ENCODE peak calls at places on chromosomes 1 and 21, in nine cellular contexts. G is AG04449, F is AG09309, O is MM.1S, B is fibroblast of lung, I is fibroblast of the aortic adventitia, V is sigmoid colon, W is pancreas, Y is GM12878. H is an unnamed sample.

GRCh38 chr1:35442737-35443136 is 114.5 kb downstream of the KIAA0319L start:
- DNase-seq in O (no peak), V (no peak), W (no peak), G (no peak), Y (no peak), F (no peak), B (no peak), I (no peak), H (no peak)

GRCh38 chr1:219265026-219265515 is 91.4 kb downstream of the LYPLAL1 start:
- DNase-seq in I (peak), G (no peak), O (no peak), B (no peak), F (no peak), V (no peak), W (no peak), Y (no peak), H (no peak)

GRCh38 chr1:46595127-46595526 is 8.9 kb downstream of the MKNK1 start:
- DNase-seq in F (no peak), O (no peak), G (no peak), V (peak), W (peak), Y (no peak), B (no peak), I (peak), H (no peak)

GRCh38 chr21:26115346-26115745 is 55.2 kb downstream of the APP start:
- DNase-seq in O (no peak), I (no peak), G (no peak), F (no peak), W (no peak), V (no peak), Y (no peak), B (no peak), H (peak)

GRCh38 chr1:67908260-67908936 is 75.1 kb upstream of the GNG12 start:
- DNase-seq in F (no peak), I (no peak), Y (no peak), G (no peak), V (no peak), O (no peak), W (no peak), B (no peak), H (no peak)

GRCh38 chr1:21262282-21263051 is 27.8 kb downstream of the ECE1 start:
- DNase-seq in I (peak), F (peak), V (peak), Y (no peak), O (no peak), W (peak), B (peak), G (no peak), H (peak)

GRCh38 chr1:235545294-235545930 is 41.2 kb upstream of the B3GALNT2 start:
- DNase-seq in B (no peak), I (no peak), V (no peak), G (no peak), F (no peak), O (no peak), W (no peak), Y (no peak), H (no peak)

GRCh38 chr1:220787069-220787614 is 429 bp downstream of the MTARC1 start:
- DNase-seq in V (peak), B (no peak), Y (no peak), I (no peak), G (no peak), F (no peak), W (peak), O (peak), H (no peak)

GRCh38 chr21:42652527-42653491 is 612 bp upstream of the PDE9A start:
- DNase-seq in Y (no peak), F (no peak), I (no peak), W (peak), V (peak), B (peak), O (no peak), G (no peak), H (peak)

GRCh38 chr1:217095050-217095622 is 371.9 kb upstream of the ESRRG start:
- DNase-seq in W (no peak), Y (no peak), I (no peak), G (no peak), B (no peak), F (no peak), V (no peak), O (no peak), H (no peak)

GRCh38 chr1:151516031-151516511 is 4.9 kb downstream of the CGN start:
- DNase-seq in G (no peak), B (no peak), V (no peak), O (no peak), Y (no peak), W (no peak), F (no peak), I (no peak), H (no peak)

GRCh38 chr1:1683104-1683905 is 9.3 kb downstream of the SLC35E2B start:
- DNase-seq in F (no peak), Y (no peak), V (no peak), O (no peak), B (no peak), G (no peak), W (no peak), I (no peak), H (no peak)

GRCh38 chr1:247681288-247681897 is 1.9 kb upstream of the OR13G1 start:
- DNase-seq in G (no peak), I (peak), O (peak), F (no peak), W (peak), B (peak), Y (no peak), V (no peak), H (peak)

GRCh38 chr1:148362141-148362929 is 120.8 kb downstream of the PPIAL4G start:
- DNase-seq in G (no peak), Y (peak), O (no peak), B (no peak), W (no peak), V (no peak), I (no peak), F (no peak), H (peak)

GRCh38 chr1:195954848-195955247 is 653.4 kb downstream of the KCNT2 start:
- DNase-seq in W (no peak), V (no peak), F (no peak), O (no peak), Y (no peak), G (no peak), I (no peak), B (peak), H (no peak)

GRCh38 chr21:42313501-42313969 is 1.7 kb downstream of the TFF3 start:
- DNase-seq in F (no peak), Y (no peak), V (no peak), O (peak), W (no peak), I (no peak), B (no peak), G (no peak), H (no peak)

GRCh38 chr1:167165948-167166702 is 54.6 kb upstream of the POU2F1 start:
- DNase-seq in O (no peak), F (no peak), I (no peak), V (no peak), G (no peak), Y (no peak), W (no peak), B (peak), H (no peak)

GRCh38 chr1:165580931-165581871 is 37.4 kb downstream of the LRRC52 start:
- DNase-seq in B (no peak), W (no peak), I (no peak), G (peak), F (no peak), V (no peak), Y (no peak), O (no peak), H (peak)

GRCh38 chr1:163875214-163875926 is 553.6 kb downstream of the NUF2 start:
- DNase-seq in V (peak), Y (no peak), B (peak), G (peak), I (peak), F (peak), O (no peak), W (no peak), H (peak)

GRCh38 chr1:114755006-114755936 is 2.5 kb downstream of the CSDE1 start:
- DNase-seq in Y (no peak), B (no peak), F (no peak), W (no peak), O (peak), I (no peak), V (no peak), G (no peak), H (no peak)

GRCh38 chr21:45424854-45425795 is 20.2 kb downstream of the COL18A1 start:
- DNase-seq in Y (no peak), I (no peak), V (no peak), O (no peak), F (no peak), W (no peak), G (no peak), B (no peak), H (no peak)

GRCh38 chr1:220926146-220926545 is 46.9 kb downstream of the HLX start:
- DNase-seq in O (no peak), G (no peak), W (no peak), F (peak), Y (no peak), V (no peak), B (peak), I (peak), H (peak)

GRCh38 chr1:66446261-66447001 is 87.5 kb upstream of the SGIP1 start:
- DNase-seq in B (peak), O (peak), F (peak), I (peak), Y (peak), G (peak), W (no peak), V (no peak), H (peak)
- TF ChIP-seq CTCF in B (peak), O (peak), F (peak), I (peak), Y (peak), G (peak), W (peak), V (peak), H (peak)

GRCh38 chr1:6440198-6441126 is 15.9 kb downstream of the ESPN start:
- DNase-seq in Y (no peak), I (no peak), F (no peak), V (no peak), O (peak), G (no peak), B (peak), W (peak), H (peak)
- H3K4me3 ChIP-seq in Y (no peak), I (no peak), F (no peak), V (no peak), O (no peak), G (no peak), B (no peak), W (peak), H (no peak)

GRCh38 chr1:169266133-169266532 is 101.5 kb downstream of the NME7 start:
- DNase-seq in F (no peak), I (no peak), W (no peak), Y (no peak), V (no peak), B (no peak), O (no peak), G (no peak), H (no peak)

DNA sequence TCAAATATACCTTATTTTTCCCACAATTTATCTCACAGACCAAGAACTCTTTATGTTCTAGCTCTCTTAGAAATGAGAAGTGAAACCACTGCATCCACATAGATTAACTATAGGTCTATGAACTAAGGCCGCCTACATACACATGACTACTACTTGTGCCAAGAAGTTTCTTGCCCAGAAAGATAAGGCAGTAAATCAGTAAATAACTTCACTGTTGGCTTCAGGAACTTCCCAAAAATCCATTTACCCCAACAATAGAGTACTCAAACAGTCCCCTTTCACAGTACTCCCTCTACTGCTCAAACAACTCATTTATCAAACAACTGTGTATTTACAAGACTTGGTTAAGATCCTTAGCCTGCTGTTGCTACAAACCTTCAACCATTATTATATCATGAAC is 96.5 kb downstream of the NME7 start:
- DNase-seq in G (no peak), F (no peak), Y (no peak), W (no peak), O (no peak), I (peak), V (no peak), B (peak), H (peak)
- TF ChIP-seq CTCF in G (no peak), F (no peak), Y (no peak), W (no peak), O (no peak), I (peak), V (no peak), B (peak), H (no peak)

GRCh38 chr1:207239874-207240273 is 81.6 kb upstream of the CD55 start:
- DNase-seq in F (no peak), V (no peak), Y (no peak), W (no peak), G (no peak), B (no peak), O (no peak), I (no peak), H (no peak)

GRCh38 chr1:207243756-207244408 is 77.6 kb upstream of the CD55 start:
- DNase-seq in V (no peak), I (peak), W (no peak), O (no peak), B (no peak), F (no peak), G (no peak), Y (no peak), H (peak)

GRCh38 chr1:207240325-207241095 is 81.0 kb upstream of the CD55 start:
- DNase-seq in G (no peak), V (no peak), I (peak), Y (no peak), F (no peak), B (no peak), O (no peak), W (no peak), H (no peak)

GRCh38 chr1:207242911-207243310 is 78.6 kb upstream of the CD55 start:
- DNase-seq in F (no peak), O (no peak), Y (no peak), W (no peak), B (no peak), G (no peak), I (no peak), V (no peak), H (no peak)

DNA sequence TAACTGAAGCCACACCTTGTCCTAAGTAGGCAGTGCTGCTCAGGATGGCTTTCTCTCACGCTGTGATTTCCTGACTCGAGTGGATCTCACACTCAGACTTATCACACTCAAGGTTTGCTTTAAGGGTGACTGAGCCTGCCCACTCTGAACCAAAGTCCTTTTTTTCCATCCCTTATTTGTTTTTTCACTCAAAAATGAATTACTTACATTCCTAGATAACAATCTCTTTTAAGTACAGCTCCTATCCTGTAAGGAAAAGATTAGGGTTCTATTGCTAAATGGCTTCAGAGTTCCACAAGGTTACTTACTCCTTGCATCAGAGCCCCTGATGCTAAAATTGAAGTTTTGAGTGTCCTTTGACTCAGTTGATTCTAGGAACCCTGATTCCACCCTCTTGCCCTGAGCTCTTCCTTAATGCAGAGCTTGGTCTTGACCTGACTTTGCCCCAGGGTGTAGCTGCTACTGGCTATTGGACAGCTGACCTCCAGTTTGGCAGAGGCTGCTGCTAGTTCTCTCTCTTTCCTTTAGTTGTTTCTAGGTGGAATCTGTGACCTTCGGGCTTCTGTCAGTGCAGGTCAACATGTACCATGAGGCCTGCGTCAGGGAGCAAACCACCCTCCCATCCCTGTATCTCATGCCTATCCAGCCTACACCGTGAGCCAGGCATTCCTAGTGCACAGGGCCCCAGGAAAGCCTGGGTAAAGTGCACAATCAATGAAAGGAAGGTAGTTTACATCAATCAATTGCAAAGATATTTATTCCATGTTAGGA is 80.1 kb upstream of the CD55 start:
- DNase-seq in O (no peak), B (no peak), I (peak), W (no peak), V (no peak), Y (no peak), F (no peak), G (no peak), H (no peak)
- H3K4me3 ChIP-seq in O (no peak), B (no peak), I (no peak), W (no peak), V (no peak), Y (no peak), F (no peak), G (no peak), H (no peak)

DNA sequence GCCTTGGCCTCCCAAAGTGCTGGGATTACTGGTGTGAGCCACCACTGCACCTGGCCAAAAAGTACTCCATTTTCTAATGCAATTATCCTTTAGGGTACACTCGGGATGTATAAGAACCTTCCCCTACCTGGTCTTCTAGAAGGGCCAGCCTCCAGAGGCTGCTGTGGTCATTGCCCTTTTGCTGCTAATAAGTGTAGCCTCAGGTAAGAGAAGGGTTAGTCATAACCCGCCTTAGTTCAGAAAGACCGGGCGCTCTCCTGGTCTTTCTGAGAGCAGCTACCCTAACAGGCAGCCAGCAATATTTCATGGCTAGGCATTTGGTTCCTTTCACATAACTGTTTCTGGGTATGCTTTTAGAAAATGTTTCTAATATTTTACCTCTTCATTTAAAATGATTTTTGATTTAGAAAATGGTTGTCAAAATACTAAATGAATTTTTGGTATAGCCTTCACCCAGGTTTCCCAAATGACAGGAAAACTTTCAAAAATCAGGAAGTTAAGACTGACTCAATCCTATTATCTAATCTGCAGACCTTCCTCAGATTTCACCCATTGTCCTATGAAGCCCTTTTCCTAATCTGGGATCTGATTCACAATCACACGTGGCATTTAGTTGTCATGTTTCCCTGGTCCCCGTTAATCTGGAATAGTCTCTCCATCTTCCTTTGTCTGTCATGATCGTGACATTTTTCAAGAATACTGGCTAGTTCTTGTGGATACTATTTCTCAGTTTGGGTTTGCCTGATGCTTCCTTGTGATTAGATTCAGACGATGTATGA is 479.0 kb downstream of the SIPA1L2 start:
- DNase-seq in V (no peak), I (no peak), Y (no peak), F (no peak), G (no peak), B (no peak), W (no peak), O (no peak), H (no peak)
- TF ChIP-seq CTCF in V (no peak), I (no peak), Y (no peak), F (no peak), G (no peak), B (no peak), W (no peak), O (no peak), H (no peak)

GRCh38 chr1:203349757-203350522 is 982 bp downstream of the FMOD start:
- DNase-seq in O (no peak), G (no peak), I (no peak), Y (no peak), F (no peak), W (no peak), V (no peak), B (no peak), H (no peak)

GRCh38 chr1:203353486-203353885 is 2.6 kb upstream of the FMOD start:
- DNase-seq in B (no peak), Y (no peak), F (no peak), G (no peak), I (no peak), O (no peak), W (no peak), V (no peak), H (no peak)

GRCh38 chr1:203349166-203349565 is 1.8 kb downstream of the FMOD start:
- DNase-seq in I (no peak), B (no peak), Y (no peak), F (no peak), G (no peak), V (no peak), O (no peak), W (no peak), H (no peak)

GRCh38 chr1:203354246-203354645 is 3.3 kb upstream of the FMOD start:
- DNase-seq in W (no peak), F (no peak), O (no peak), Y (no peak), V (peak), G (no peak), B (peak), I (peak), H (peak)

GRCh38 chr1:203351037-203351625 is at the start of gene FMOD:
- DNase-seq in I (peak), F (no peak), B (peak), W (peak), Y (no peak), G (no peak), V (peak), O (no peak), H (peak)
- H3K4me3 ChIP-seq in I (peak), F (no peak), B (no peak), W (peak), Y (no peak), G (peak), V (peak), O (no peak), H (no peak)

DNA sequence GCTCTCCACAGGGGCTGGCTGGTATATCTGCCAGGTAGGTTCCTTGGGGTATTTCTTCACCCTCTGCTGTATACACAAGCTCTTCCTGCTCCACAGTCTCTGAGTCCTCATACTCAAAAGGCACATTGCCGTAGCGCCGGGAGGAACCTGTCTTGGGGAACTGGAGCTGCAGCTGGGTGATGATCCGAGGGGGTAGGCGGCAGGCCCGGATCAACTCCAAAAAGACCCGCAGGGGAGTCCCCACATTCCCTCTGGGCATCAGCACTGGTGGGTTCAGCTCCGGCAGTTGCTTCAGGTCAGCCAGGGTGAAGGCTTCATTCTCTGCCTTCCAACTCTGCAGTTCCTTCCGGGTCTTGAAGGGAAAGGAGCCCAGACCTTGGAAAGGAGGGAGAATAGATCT is 2.9 kb downstream of the GPATCH3 start:
- DNase-seq in W (no peak), O (no peak), V (no peak), Y (no peak), F (no peak), I (no peak), G (no peak), B (no peak), H (no peak)
- TF ChIP-seq CTCF in W (no peak), O (no peak), V (no peak), Y (no peak), F (no peak), I (no peak), G (no peak), B (no peak), H (no peak)

H was measured in cardiac fibroblast.